ENCODE peak calls at places on chromosomes 3 and 15, in nine cellular contexts. C is NCI-H460; B is activated T-helper 1 cell treated with anti-CD3 and anti-CD28 coated beads, Interleukin-12 subunit alpha, Interleukin-12 subunit beta, Interleukin-2, Interleukin-4 antibody, amounts not matched to agents 30 ng/mL and 10 ng/mL and 1 ng/mL, durations not matched to agents 14 hours and 24 hours and 36 hours; L is stimulated activated CD4-positive, alpha-beta T cell treated with anti-CD3 and anti-CD28 coated beads, Interleukin-15, amount 100 ng/mL, for 1 hour; W is activated CD8-positive, alpha-beta memory T cell treated with anti-CD3 and anti-CD28 coated beads for 48 hours; X is EH; N is endothelial cell; O is transverse colon; U is hepatic stellate cell. K is an unnamed sample.

GRCh38 chr3:143016321-143016972 is 15.1 kb downstream of the U2SURP start:
- DNase-seq in U (no peak), X (peak; percentile 23), W (no peak), B (no peak), L (no peak), O (no peak), C (no peak), N (no peak), K (no peak)

GRCh38 chr15:80817901-80818300 is 38.7 kb downstream of the CEMIP start:
- DNase-seq in B (no peak), W (no peak), O (no peak), U (no peak), L (no peak), X (no peak), N (no peak), C (no peak), K (no peak)

GRCh38 chr15:58587481-58587880 is 155.7 kb downstream of the LIPC start:
- DNase-seq in O (no peak), U (no peak), C (no peak), X (no peak), W (no peak), B (no peak), L (no peak), N (no peak), K (no peak)

GRCh38 chr15:96947830-96948229 is 617.3 kb downstream of the NR2F2 start:
- DNase-seq in O (no peak), W (no peak), C (no peak), B (no peak), N (peak; percentile 31), X (no peak), L (no peak), U (no peak), K (no peak)

GRCh38 chr3:46648096-46648495 is 35.8 kb downstream of the FAM240A start:
- DNase-seq in N (no peak), O (no peak), U (no peak), B (no peak), C (no peak), W (no peak), L (no peak), X (no peak), K (no peak)

GRCh38 chr3:196241704-196242103 is 25.4 kb downstream of the SLC51A start:
- DNase-seq in U (no peak), C (no peak), W (no peak), N (no peak), O (no peak), L (no peak), B (no peak), X (no peak), K (no peak)

GRCh38 chr15:67146875-67147381 is 81.5 kb downstream of the SMAD3 start:
- DNase-seq in O (peak; percentile 82), W (no peak), B (peak; percentile 22), L (no peak), N (no peak), X (peak; percentile 88), C (no peak), U (peak; percentile 78), K (peak; percentile 88)

GRCh38 chr3:69612791-69613190 is 126.5 kb upstream of the MITF start:
- DNase-seq in X (no peak), U (no peak), C (no peak), O (no peak), N (no peak), B (no peak), W (no peak), L (no peak), K (no peak)

GRCh38 chr3:61438253-61439115 is 122.9 kb upstream of the PTPRG start:
- DNase-seq in B (no peak), W (no peak), L (no peak), O (no peak), U (no peak), X (no peak), N (no peak), C (no peak), K (no peak)

GRCh38 chr3:115245437-115245836 is 98.3 kb upstream of the ZBTB20 start:
- DNase-seq in L (no peak), X (peak; percentile 95), U (peak; percentile 78), N (no peak), B (no peak), C (peak; percentile 13), O (no peak), W (no peak), K (peak; percentile 91)

GRCh38 chr3:135008326-135008725 is 213.3 kb downstream of the EPHB1 start:
- DNase-seq in U (no peak), X (no peak), O (no peak), W (no peak), B (no peak), N (no peak), L (no peak), C (no peak), K (no peak)

GRCh38 chr15:25545017-25545416 is 106.2 kb upstream of the UBE3A start:
- DNase-seq in W (no peak), U (no peak), B (no peak), N (no peak), X (peak; percentile 1), O (no peak), L (no peak), C (no peak), K (peak; percentile 21)

GRCh38 chr3:138351916-138352555 is 3.7 kb downstream of the MRAS start:
- DNase-seq in C (no peak), W (no peak), O (no peak), U (peak; percentile 56), X (peak; percentile 31), L (no peak), B (no peak), N (no peak), K (no peak)

GRCh38 chr3:79297242-79297641 is 470.6 kb downstream of the ROBO1 start:
- DNase-seq in O (no peak), U (peak; percentile 78), X (peak; percentile 91), C (no peak), L (no peak), N (no peak), W (no peak), B (no peak), K (peak; percentile 88)

GRCh38 chr3:42652611-42653302 is 740 bp upstream of the ZBTB47 start:
- DNase-seq in O (peak; percentile 72), W (no peak), X (peak; percentile 87), N (no peak), U (peak; percentile 84), L (no peak), C (peak; percentile 7), B (no peak), K (no peak)